ENCODE peak calls at places on chromosomes 13 and 19, in four cellular contexts. N, X, T and D are unnamed samples.

GRCh38 chr13:91346848-91347211 is 657 bp upstream of the MIR17HG start:
- DNase-seq in N (no peak), X (no peak), T (no peak), D (no peak)

GRCh38 chr13:97256343-97256783 is 34.2 kb downstream of the MBNL2 start:
- DNase-seq in N (peak; percentile 51), X (no peak), T (no peak), D (peak; percentile 98)

GRCh38 chr19:45884682-45885555 is 1.0 kb downstream of the IRF2BP1 start:
- DNase-seq in N (no peak), X (no peak), T (no peak), D (no peak)

GRCh38 chr13:20824762-20825161 is 51.0 kb upstream of the EEF1AKMT1 start:
- DNase-seq in N (no peak), X (no peak), T (no peak), D (no peak)

GRCh38 chr13:110875243-110875642 is 39.6 kb downstream of the ANKRD10 start:
- DNase-seq in N (no peak), X (no peak), T (no peak), D (no peak)

GRCh38 chr19:33152178-33152577 is 20.3 kb downstream of the WDR88 start:
- DNase-seq in N (no peak), X (no peak), T (no peak), D (no peak)

GRCh38 chr13:33179463-33179862 is 106.1 kb downstream of the STARD13 start:
- DNase-seq in N (no peak), X (no peak), T (no peak), D (no peak)

GRCh38 chr19:16232568-16232967 is 34.9 kb downstream of the AP1M1 start:
- DNase-seq in N (no peak), X (no peak), T (no peak), D (no peak)

GRCh38 chr19:40458597-40458974 is 7.0 kb downstream of the BLVRB start:
- DNase-seq in N (no peak), X (no peak), T (no peak), D (no peak)

GRCh38 chr19:13181747-13182388 is 31.7 kb downstream of the IER2 start:
- DNase-seq in N (peak; percentile 69), X (no peak), T (peak; percentile 68), D (no peak)

GRCh38 chr19:16698914-16699313 is 20.7 kb upstream of the NWD1 start:
- DNase-seq in N (no peak), X (no peak), T (peak; percentile 34), D (no peak)

GRCh38 chr13:98941536-98941935 is 36.3 kb downstream of the DOCK9 start:
- DNase-seq in N (no peak), X (no peak), T (no peak), D (no peak)

GRCh38 chr19:11421607-11422098 is 2.5 kb upstream of the RGL3 start:
- DNase-seq in N (no peak), X (no peak), T (peak; percentile 35), D (no peak)

GRCh38 chr13:40061466-40062450 is 406.3 kb downstream of the COG6 start:
- DNase-seq in N (no peak), X (no peak), T (no peak), D (no peak)

GRCh38 chr13:40563350-40564125 is 102.9 kb downstream of the FOXO1 start:
- DNase-seq in N (no peak), X (no peak), T (no peak), D (no peak)

GRCh38 chr19:2810141-2811091 is 9.3 kb upstream of the ZNF554 start:
- DNase-seq in N (no peak), X (no peak), T (no peak), D (no peak)

GRCh38 chr19:5585461-5586299 is 17.9 kb upstream of the TINCR start:
- DNase-seq in N (no peak), X (no peak), T (no peak), D (no peak)

GRCh38 chr13:29849071-29849541 is 1.3 kb downstream of the UBL3 start:
- DNase-seq in N (no peak), X (no peak), T (peak; percentile 31), D (no peak)

GRCh38 chr19:2719910-2720776 is 1.0 kb downstream of the DIRAS1 start:
- DNase-seq in N (no peak), X (no peak), T (no peak), D (no peak)

GRCh38 chr13:98214008-98214643 is 37.1 kb upstream of the RNF113B start:
- DNase-seq in N (peak; percentile 56), X (no peak), T (no peak), D (no peak)

GRCh38 chr13:29454931-29455481 is 140.5 kb downstream of the SLC7A1 start:
- DNase-seq in N (no peak), X (no peak), T (no peak), D (peak; percentile 24)

GRCh38 chr13:36131931-36132297 is 732 bp upstream of the DCLK1 start:
- DNase-seq in N (peak; percentile 49), X (no peak), T (peak; percentile 68), D (no peak)

GRCh38 chr19:50447053-50447452 is 14.4 kb downstream of the MYBPC2 start:
- DNase-seq in N (no peak), X (no peak), T (no peak), D (no peak)

GRCh38 chr13:21347753-21348318 is 111.3 kb downstream of the ZDHHC20 start:
- DNase-seq in N (no peak), X (no peak), T (no peak), D (no peak)

GRCh38 chr13:77563110-77563509 is 27.6 kb downstream of the SCEL start:
- DNase-seq in N (no peak), X (no peak), T (no peak), D (no peak)

GRCh38 chr19:29287061-29287460 is 74.1 kb upstream of the UQCRFS1 start:
- DNase-seq in N (no peak), X (no peak), T (no peak), D (no peak)

GRCh38 chr19:16406356-16406755 is 65.4 kb downstream of the EPS15L1 start:
- DNase-seq in N (no peak), X (no peak), T (no peak), D (no peak)

GRCh38 chr13:53089951-53090350 is 61.3 kb downstream of the OLFM4 start:
- DNase-seq in N (no peak), X (no peak), T (no peak), D (no peak)

GRCh38 chr13:25384747-25385270 is 13.0 kb downstream of the ATP8A2 start:
- DNase-seq in N (no peak), X (no peak), T (no peak), D (no peak)

GRCh38 chr13:113837554-113838355 is 26.1 kb downstream of the GAS6 start:
- DNase-seq in N (peak; percentile 98), X (no peak), T (peak; percentile 96), D (peak; percentile 67)

GRCh38 chr19:11223208-11223607 is 16.2 kb upstream of the ANGPTL8 start:
- DNase-seq in N (no peak), X (no peak), T (no peak), D (no peak)

GRCh38 chr13:82344867-82345266 is 1537.4 kb downstream of the SLITRK1 start:
- DNase-seq in N (no peak), X (no peak), T (no peak), D (no peak)

GRCh38 chr19:1749373-1750342 is 3.6 kb upstream of the ONECUT3 start:
- DNase-seq in N (no peak), X (no peak), T (no peak), D (no peak)

GRCh38 chr19:43664008-43664407 is 6.0 kb downstream of the PLAUR start:
- DNase-seq in N (no peak), X (no peak), T (peak; percentile 28), D (no peak)

GRCh38 chr19:1867359-1867724 is 4.0 kb upstream of the KLF16 start:
- DNase-seq in N (no peak), X (no peak), T (no peak), D (no peak)

GRCh38 chr19:29815231-29815630 is 3.4 kb downstream of the CCNE1 start:
- DNase-seq in N (no peak), X (no peak), T (no peak), D (no peak)